ENCODE peak calls at places on chromosomes 12 and 14, in eight cellular contexts. L, E, S, Y, V, C, P and O are unnamed samples. For H3K36me3 and H3K4me1, the result is how much of the 10 kb centered on the place peaks cover.

GRCh38 chr12:15495742-15496141 is 173.4 kb downstream of the PTPRO start:
- DNase-seq in L (no peak), E (no peak), S (no peak), Y (no peak), V (no peak), C (no peak), P (no peak), O (no peak)

GRCh38 chr14:76546426-76547221 is 170.7 kb downstream of the ESRRB start:
- DNase-seq in L (no peak), E (no peak), S (peak), Y (peak), V (no peak), C (peak), P (no peak), O (peak)

GRCh38 chr14:51368721-51369163 is 128.7 kb downstream of the TMX1 start:
- DNase-seq in L (no peak), E (no peak), S (no peak), Y (no peak), V (peak), C (no peak), P (no peak), O (peak)

GRCh38 chr14:50955373-50956043 is 11.2 kb upstream of the PYGL start:
- DNase-seq in L (peak), E (peak), S (peak), Y (no peak), V (peak), C (peak), P (no peak), O (peak)

GRCh38 chr14:100822921-100823320 is 3.0 kb upstream of the MEG3 start:
- DNase-seq in L (peak), E (no peak), S (no peak), Y (no peak), V (peak), C (no peak), P (no peak), O (no peak)

GRCh38 chr14:102076793-102077759 is 9.8 kb downstream of the HSP90AA1 start:
- DNase-seq in L (peak), E (no peak), S (no peak), Y (no peak), V (no peak), C (no peak), P (no peak), O (no peak)

GRCh38 chr12:95304673-95305198 is 87.1 kb downstream of the VEZT start:
- DNase-seq in L (no peak), E (no peak), S (no peak), Y (no peak), V (peak), C (no peak), P (no peak), O (no peak)

GRCh38 chr12:42086021-42086420 is 58.7 kb downstream of the GXYLT1 start:
- DNase-seq in L (no peak), E (no peak), S (no peak), Y (no peak), V (peak), C (no peak), P (no peak), O (no peak)

GRCh38 chr12:100794441-100795192 is at the start of gene ANO4:
- DNase-seq in L (no peak), E (no peak), S (no peak), Y (no peak), V (peak), C (no peak), P (no peak), O (no peak)

GRCh38 chr14:42569227-42569626 is 962.6 kb downstream of the LRFN5 start:
- DNase-seq in L (no peak), E (no peak), S (no peak), Y (no peak), V (no peak), C (no peak), P (no peak), O (no peak)

GRCh38 chr14:82359201-82359600 is 825.5 kb upstream of the SEL1L start:
- DNase-seq in L (no peak), E (no peak), S (no peak), Y (no peak), V (no peak), C (no peak), P (no peak), O (no peak)

GRCh38 chr12:71220295-71220694 is 62.5 kb upstream of the TSPAN8 start:
- DNase-seq in L (no peak), E (no peak), S (no peak), Y (no peak), V (no peak), C (no peak), P (no peak), O (no peak)

GRCh38 chr12:46660719-46661118 is 165.1 kb downstream of the SLC38A4 start:
- DNase-seq in L (no peak), E (no peak), S (no peak), Y (no peak), V (peak), C (no peak), P (no peak), O (no peak)

GRCh38 chr14:64539186-64539552 is 1.4 kb upstream of the HSPA2 start:
- DNase-seq in L (no peak), E (no peak), S (no peak), Y (no peak), V (no peak), C (peak), P (no peak), O (no peak)

GRCh38 chr14:105860615-105861580 is 334.5 kb downstream of the TMEM121 start:
- DNase-seq in L (peak), E (peak), S (no peak), Y (no peak), V (no peak), C (no peak), P (no peak), O (no peak)

GRCh38 chr12:101021442-101021841 is 188.6 kb downstream of the SLC5A8 start:
- DNase-seq in L (no peak), E (no peak), S (no peak), Y (no peak), V (no peak), C (peak), P (no peak), O (no peak)

GRCh38 chr12:107309020-107309419 is 215.7 kb upstream of the CRY1 start:
- DNase-seq in L (no peak), E (no peak), S (no peak), Y (no peak), V (no peak), C (no peak), P (no peak), O (no peak)

GRCh38 chr12:24227550-24227949 is 278.1 kb upstream of the SOX5 start:
- DNase-seq in L (no peak), E (no peak), S (no peak), Y (no peak), V (peak), C (no peak), P (no peak), O (no peak)

GRCh38 chr14:58354817-58355216 is 40.9 kb upstream of the TOMM20L start:
- DNase-seq in L (no peak), E (no peak), S (no peak), Y (no peak), V (no peak), C (no peak), P (no peak), O (no peak)

GRCh38 chr14:20970983-20971704 is 15.9 kb downstream of the RNASE2 start:
- DNase-seq in L (peak), E (peak), S (peak), Y (peak), V (peak), C (peak), P (peak), O (peak)

GRCh38 chr12:30106204-30106603 is 322.5 kb upstream of the TMTC1 start:
- DNase-seq in L (no peak), E (no peak), S (no peak), Y (no peak), V (no peak), C (peak), P (no peak), O (no peak)

GRCh38 chr12:88339966-88340365 is 197.9 kb downstream of the TMTC3 start:
- DNase-seq in L (no peak), E (no peak), S (no peak), Y (no peak), V (peak), C (no peak), P (no peak), O (no peak)

GRCh38 chr14:65834812-65835211 is 422.3 kb downstream of the FUT8 start:
- DNase-seq in L (no peak), E (no peak), S (no peak), Y (no peak), V (no peak), C (no peak), P (no peak), O (no peak)

GRCh38 chr12:111248221-111248620 is 120.7 kb downstream of the PHETA1 start:
- DNase-seq in L (no peak), E (no peak), S (no peak), Y (no peak), V (no peak), C (no peak), P (no peak), O (no peak)

GRCh38 chr12:67645571-67645970 is 3.0 kb upstream of the DYRK2 start:
- DNase-seq in L (no peak), E (no peak), S (no peak), Y (no peak), V (peak), C (no peak), P (no peak), O (no peak)

GRCh38 chr12:49869816-49870500 is 27.1 kb upstream of the BCDIN3D start:
- DNase-seq in L (peak), E (no peak), S (no peak), Y (no peak), V (no peak), C (no peak), P (no peak), O (no peak)

GRCh38 chr12:21962236-21962635 is 21.0 kb upstream of the ABCC9 start:
- DNase-seq in L (no peak), E (no peak), S (no peak), Y (no peak), V (peak), C (no peak), P (no peak), O (no peak)

GRCh38 chr14:90987140-90987539 is 73.3 kb downstream of the RPS6KA5 start:
- DNase-seq in L (no peak), E (no peak), S (no peak), Y (no peak), V (no peak), C (no peak), P (no peak), O (no peak)

DNA sequence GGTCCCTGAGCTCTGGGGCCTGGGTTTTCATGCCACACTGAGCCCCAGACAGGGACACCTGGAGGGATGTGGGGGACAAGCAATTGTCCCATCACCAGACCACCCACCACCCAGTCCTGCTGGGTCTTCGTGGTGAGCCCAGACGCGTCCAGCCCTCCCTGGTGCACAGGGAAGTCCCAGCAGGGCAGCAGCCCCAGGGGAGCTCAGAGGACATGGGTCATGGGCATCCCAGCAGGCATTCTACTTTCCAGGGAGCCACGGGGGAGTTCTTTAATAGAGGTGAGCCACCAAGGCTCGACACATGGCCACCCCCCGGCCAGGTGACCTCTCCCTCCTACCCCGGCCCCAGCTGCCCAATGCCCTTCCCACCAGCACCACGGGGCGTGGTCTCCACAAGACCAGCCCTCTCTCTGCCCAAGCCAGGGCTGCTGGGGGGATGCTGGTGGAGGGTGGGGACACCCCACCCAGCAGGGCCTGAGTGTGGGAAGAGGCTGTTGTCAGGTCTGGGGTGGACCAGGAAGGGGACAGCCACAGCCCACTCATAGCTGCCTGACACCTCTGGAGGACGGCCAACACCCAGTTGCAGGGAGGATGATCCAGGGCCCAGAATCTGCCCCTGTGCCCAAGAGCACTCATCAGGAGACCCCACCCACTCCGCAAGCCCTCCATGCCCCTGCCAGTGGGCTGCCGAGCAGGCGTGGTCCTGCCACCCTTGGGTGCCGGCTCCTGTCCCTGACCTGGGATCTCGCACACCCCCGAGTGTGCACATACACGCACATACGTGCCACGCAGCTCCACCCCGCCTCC is 14.1 kb downstream of the AKT1 start:
- DNase-seq in L (no peak), E (no peak), S (no peak), Y (no peak), V (no peak), C (no peak), P (no peak), O (no peak)
- H3K36me3 ChIP-seq in L (under half), E (under half), S (under half), Y (under half), V (under half), C (under half), P (under half), O (under half)

GRCh38 chr12:132124766-132125425 is 19.2 kb downstream of the DDX51 start:
- DNase-seq in L (peak), E (no peak), S (no peak), Y (no peak), V (no peak), C (no peak), P (no peak), O (no peak)
- H3K4me3 ChIP-seq in L (no peak), E (no peak), S (no peak), Y (no peak), V (no peak), C (no peak), P (no peak), O (no peak)

DNA sequence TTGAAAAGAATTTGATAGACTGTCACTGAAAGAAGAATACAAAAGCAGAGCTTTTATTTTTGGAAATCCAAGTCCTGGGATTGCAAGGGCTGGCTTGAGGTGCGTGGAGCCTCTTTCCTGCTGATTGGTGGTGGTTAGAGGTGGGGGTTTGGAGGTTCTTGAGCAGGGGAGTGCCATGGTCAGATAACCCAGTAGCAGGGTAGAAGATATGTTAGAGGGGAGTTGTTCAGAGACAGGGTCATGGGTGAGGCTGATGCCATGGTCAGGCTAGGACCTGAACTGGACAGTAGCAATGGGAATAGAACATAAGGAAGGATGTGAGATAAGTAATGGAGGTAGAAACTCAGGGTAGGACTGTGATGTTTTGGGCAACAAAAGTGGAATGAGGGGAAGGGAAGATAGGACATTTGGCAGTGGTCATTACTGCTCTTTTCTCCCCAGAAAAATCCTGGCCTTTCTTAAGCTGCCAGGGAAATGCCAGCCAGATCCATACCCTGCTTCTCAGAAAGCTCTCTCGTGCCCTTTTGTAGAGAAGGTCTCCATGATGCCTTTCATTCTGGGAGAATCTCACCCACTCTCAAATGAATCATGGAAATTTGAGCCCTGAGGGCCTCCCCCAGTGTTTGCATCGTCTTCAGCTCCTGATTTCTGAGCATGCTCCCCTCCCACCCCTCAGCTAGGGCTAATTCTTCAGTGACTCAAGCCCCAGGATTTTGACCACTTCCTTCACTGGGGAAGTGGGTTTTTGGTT is 9.5 kb downstream of the EMP1 start:
- DNase-seq in L (no peak), E (no peak), S (no peak), Y (no peak), V (peak), C (peak), P (no peak), O (no peak)
- H3K4me1 ChIP-seq in L (under half), E (half or more), S (under half), Y (under half), V (under half), C (half or more), P (under half), O (under half)

DNA sequence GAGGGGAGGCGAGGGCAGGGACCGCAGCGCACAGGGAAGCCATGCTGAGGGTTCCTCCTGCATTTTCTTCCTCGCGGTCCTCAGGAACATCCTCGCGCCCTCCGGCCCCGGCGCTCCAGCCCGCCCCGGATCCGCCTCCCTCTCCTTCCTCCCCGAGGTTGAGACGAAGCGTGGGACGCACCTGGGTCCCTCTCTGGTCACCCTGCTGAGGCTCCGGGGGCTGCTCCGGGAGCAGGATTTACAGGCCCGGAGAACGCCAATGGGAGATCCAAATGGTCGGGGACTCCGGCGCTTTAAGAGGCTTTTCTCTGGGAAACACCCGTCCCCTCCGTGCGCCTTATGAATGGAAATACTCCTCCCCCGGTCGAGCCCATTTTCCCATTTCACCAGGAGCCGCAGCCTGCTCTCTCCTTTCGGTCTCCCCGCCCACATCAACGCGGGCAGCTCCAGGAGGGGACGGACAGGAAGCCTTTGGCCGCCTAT is 379 bp upstream of the UNC79 start:
- DNase-seq in L (no peak), E (no peak), S (no peak), Y (peak), V (no peak), C (no peak), P (no peak), O (no peak)
- H3K36me3 ChIP-seq in L (under half), E (under half), S (under half), Y (under half), V (under half), C (under half), P (under half), O (under half)

GRCh38 chr12:126607157-126607556 is 1541.9 kb downstream of the AACS start:
- DNase-seq in L (no peak), E (no peak), S (no peak), Y (no peak), V (no peak), C (no peak), P (no peak), O (no peak)

GRCh38 chr12:126602611-126603010 is 1537.4 kb downstream of the AACS start:
- DNase-seq in L (no peak), E (no peak), S (no peak), Y (no peak), V (no peak), C (no peak), P (no peak), O (no peak)

DNA sequence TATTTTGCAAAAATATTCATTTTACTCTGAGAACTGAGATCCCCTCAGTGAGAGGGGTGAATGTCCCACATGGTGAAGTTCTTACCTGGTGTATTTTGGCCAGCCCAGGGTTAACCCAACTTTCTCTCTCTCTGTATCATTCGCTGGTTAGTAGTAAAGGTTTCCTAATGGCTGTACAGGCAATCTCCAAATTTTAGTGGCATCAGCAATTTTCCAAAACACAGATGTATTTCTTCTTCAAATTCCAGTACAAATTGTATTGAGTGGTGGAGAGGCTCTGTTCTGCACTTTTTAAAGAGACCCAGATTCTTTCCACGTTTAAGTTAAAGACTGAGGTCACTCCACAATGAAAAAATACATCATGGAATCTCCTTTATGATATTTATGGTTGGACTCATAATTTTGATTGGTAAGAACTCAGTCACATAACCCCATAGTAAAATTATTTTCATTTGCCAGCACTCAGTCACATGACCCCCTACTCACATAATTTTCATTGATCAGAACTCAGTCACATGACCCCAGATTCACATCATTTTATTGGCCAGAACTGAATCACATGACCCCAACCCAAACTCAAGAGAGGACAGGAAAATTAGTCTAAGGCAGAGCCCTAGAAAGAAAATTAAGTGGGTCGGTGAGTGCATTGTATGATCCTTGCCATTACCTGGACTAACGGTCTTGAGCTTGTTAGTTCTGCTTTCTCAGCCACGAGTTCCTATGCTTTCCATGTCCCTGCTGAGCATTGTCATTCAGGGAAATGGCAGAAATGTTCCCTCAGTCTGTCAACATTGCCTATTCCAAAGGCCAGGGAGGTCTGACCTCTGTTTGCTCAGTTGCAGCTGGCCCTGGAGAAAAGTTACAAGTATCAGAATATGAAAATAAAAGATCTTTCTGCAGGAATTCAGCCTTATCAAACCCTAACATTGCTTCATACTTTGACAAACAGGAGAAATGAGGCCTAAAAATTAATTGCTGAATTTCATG is 1536.2 kb downstream of the AACS start:
- DNase-seq in L (no peak), E (no peak), S (no peak), Y (no peak), V (no peak), C (no peak), P (no peak), O (no peak)
- H3K4me3 ChIP-seq in L (no peak), E (no peak), S (no peak), Y (no peak), V (no peak), C (no peak), P (no peak), O (no peak)